ENCODE peak calls at places on chromosome 6, in four cellular contexts. W, H, U and T are unnamed samples.

GRCh38 chr6:108222504-108222903 is 38.3 kb downstream of the SNX3 start:
- DNase-seq in W (no peak), H (no peak), U (no peak), T (no peak)

GRCh38 chr6:148800535-148800934 is 53.7 kb downstream of the UST start:
- DNase-seq in W (no peak), H (no peak), U (no peak), T (no peak)

GRCh38 chr6:32128751-32129296 is 778 bp upstream of the ATF6B start:
- DNase-seq in W (no peak), H (no peak), U (no peak), T (no peak)

GRCh38 chr6:47630587-47630986 is 67.8 kb upstream of the ADGRF4 start:
- DNase-seq in W (no peak), H (no peak), U (no peak), T (no peak)

GRCh38 chr6:169779092-169779815 is 27.8 kb downstream of the ERMARD start:
- DNase-seq in W (peak; percentile 38), H (no peak), U (no peak), T (no peak)

GRCh38 chr6:13538600-13538999 is 35.8 kb upstream of the SIRT5 start:
- DNase-seq in W (no peak), H (no peak), U (no peak), T (no peak)

GRCh38 chr6:41536884-41537347 is 9.3 kb upstream of the FOXP4 start:
- DNase-seq in W (no peak), H (no peak), U (peak; percentile 78), T (no peak)

GRCh38 chr6:36713846-36714245 is 16.2 kb downstream of the RAB44 start:
- DNase-seq in W (no peak), H (no peak), U (no peak), T (no peak)

GRCh38 chr6:30719356-30719755 is 796 bp upstream of the TUBB start:
- DNase-seq in W (no peak), H (no peak), U (no peak), T (no peak)

GRCh38 chr6:89214197-89214596 is 3.0 kb downstream of the GABRR1 start:
- DNase-seq in W (no peak), H (no peak), U (no peak), T (no peak)

GRCh38 chr6:150252714-150253444 is 110.0 kb downstream of the PPP1R14C start:
- DNase-seq in W (no peak), H (no peak), U (peak; percentile 64), T (peak; percentile 33)

GRCh38 chr6:150185697-150186096 is 42.9 kb downstream of the PPP1R14C start:
- DNase-seq in W (peak; percentile 25), H (no peak), U (peak; percentile 71), T (no peak)

GRCh38 chr6:122714059-122714458 is 65.5 kb upstream of the FABP7 start:
- DNase-seq in W (no peak), H (no peak), U (no peak), T (no peak)

GRCh38 chr6:106347219-106347618 is 13.3 kb upstream of the CRYBG1 start:
- DNase-seq in W (no peak), H (no peak), U (no peak), T (no peak)

GRCh38 chr6:123716506-123716905 is 79.8 kb upstream of the TRDN start:
- DNase-seq in W (no peak), H (no peak), U (no peak), T (no peak)

GRCh38 chr6:127520061-127520460 is 926 bp upstream of the MTCL3 start:
- DNase-seq in W (no peak), H (peak; percentile 12), U (no peak), T (peak; percentile 10)

GRCh38 chr6:31652925-31653724 is 664 bp upstream of the BAG6 start:
- DNase-seq in W (peak; percentile 96), H (peak; percentile 21), U (peak; percentile 89), T (peak; percentile 99)

GRCh38 chr6:16600701-16601100 is 160.6 kb downstream of the ATXN1 start:
- DNase-seq in W (no peak), H (no peak), U (no peak), T (no peak)

GRCh38 chr6:4446982-4447381 is 311.6 kb upstream of the ECI2 start:
- DNase-seq in W (no peak), H (no peak), U (no peak), T (no peak)

GRCh38 chr6:90284745-90285481 is 11.7 kb downstream of the BACH2 start:
- DNase-seq in W (no peak), H (no peak), U (no peak), T (peak; percentile 65)

GRCh38 chr6:146664871-146665270 is 66.1 kb downstream of the ADGB start:
- DNase-seq in W (no peak), H (no peak), U (no peak), T (no peak)

GRCh38 chr6:44739163-44739562 is 351.7 kb downstream of the CDC5L start:
- DNase-seq in W (no peak), H (no peak), U (no peak), T (no peak)

GRCh38 chr6:105808571-105808970 is 277.6 kb upstream of the PRDM1 start:
- DNase-seq in W (no peak), H (no peak), U (no peak), T (no peak)

GRCh38 chr6:47437592-47437991 is 40.0 kb upstream of the CD2AP start:
- DNase-seq in W (no peak), H (no peak), U (no peak), T (no peak)

GRCh38 chr6:131136021-131136847 is 967 bp downstream of the AKAP7 start:
- DNase-seq in W (no peak), H (no peak), U (no peak), T (no peak)

GRCh38 chr6:44012078-44012493 is 115.2 kb downstream of the MRPL14 start:
- DNase-seq in W (no peak), H (no peak), U (peak; percentile 68), T (peak; percentile 67)

GRCh38 chr6:131628726-131629125 is 684 bp upstream of the MED23 start:
- DNase-seq in W (no peak), H (no peak), U (no peak), T (peak; percentile 10)

GRCh38 chr6:101445527-101445926 is 52.0 kb downstream of the GRIK2 start:
- DNase-seq in W (no peak), H (no peak), U (no peak), T (no peak)

GRCh38 chr6:15389079-15389758 is 143.3 kb downstream of the JARID2 start:
- DNase-seq in W (no peak), H (no peak), U (no peak), T (no peak)

GRCh38 chr6:610882-611281 is 46.0 kb downstream of the HUS1B start:
- DNase-seq in W (no peak), H (no peak), U (no peak), T (no peak)

GRCh38 chr6:111761783-111762312 is 111.4 kb downstream of the FYN start:
- DNase-seq in W (no peak), H (no peak), U (no peak), T (no peak)

GRCh38 chr6:41371992-41372525 is 36.7 kb downstream of the NCR2 start:
- DNase-seq in W (no peak), H (no peak), U (no peak), T (no peak)

GRCh38 chr6:125858427-125859320 is 67.9 kb downstream of the NCOA7 start:
- DNase-seq in W (no peak), H (peak; percentile 62), U (peak; percentile 60), T (peak; percentile 62)

GRCh38 chr6:10426781-10427279 is 12.0 kb upstream of the TFAP2A start:
- DNase-seq in W (no peak), H (no peak), U (no peak), T (no peak)
- H3K4me3 ChIP-seq in W (peak overlapping the region; percentile 55), H (no peak overlapping the region), U (peak overlapping the region; percentile 40), T (peak overlapping the region; percentile 46)

GRCh38 chr6:34418367-34418766 is 7.5 kb downstream of the RPS10 start:
- DNase-seq in W (no peak), H (no peak), U (no peak), T (no peak)
- H3K36me3 ChIP-seq in W (peaks cover 74% of the 10 kb centered on the region), H (peaks cover 94% of the 10 kb centered on the region), U (peaks cover 72% of the 10 kb centered on the region), T (peaks cover 81% of the 10 kb centered on the region)

GRCh38 chr6:137219664-137220252 is 573 bp upstream of the IFNGR1 start:
- DNase-seq in W (no peak), H (no peak), U (no peak), T (no peak)
- H3K4me3 ChIP-seq in W (peak overlapping the region; percentile 87), H (peak overlapping the region; percentile 90), U (peak overlapping the region; percentile 72), T (peak overlapping the region; percentile 81)

GRCh38 chr6:8100159-8100854 is 2.0 kb downstream of the EEF1E1 start:
- DNase-seq in W (no peak), H (no peak), U (no peak), T (no peak)
- H3K36me3 ChIP-seq in W (peaks cover 19% of the 10 kb centered on the region), H (peaks cover 50% of the 10 kb centered on the region), U (peaks cover 8% of the 10 kb centered on the region), T (peaks cover 45% of the 10 kb centered on the region)

DNA sequence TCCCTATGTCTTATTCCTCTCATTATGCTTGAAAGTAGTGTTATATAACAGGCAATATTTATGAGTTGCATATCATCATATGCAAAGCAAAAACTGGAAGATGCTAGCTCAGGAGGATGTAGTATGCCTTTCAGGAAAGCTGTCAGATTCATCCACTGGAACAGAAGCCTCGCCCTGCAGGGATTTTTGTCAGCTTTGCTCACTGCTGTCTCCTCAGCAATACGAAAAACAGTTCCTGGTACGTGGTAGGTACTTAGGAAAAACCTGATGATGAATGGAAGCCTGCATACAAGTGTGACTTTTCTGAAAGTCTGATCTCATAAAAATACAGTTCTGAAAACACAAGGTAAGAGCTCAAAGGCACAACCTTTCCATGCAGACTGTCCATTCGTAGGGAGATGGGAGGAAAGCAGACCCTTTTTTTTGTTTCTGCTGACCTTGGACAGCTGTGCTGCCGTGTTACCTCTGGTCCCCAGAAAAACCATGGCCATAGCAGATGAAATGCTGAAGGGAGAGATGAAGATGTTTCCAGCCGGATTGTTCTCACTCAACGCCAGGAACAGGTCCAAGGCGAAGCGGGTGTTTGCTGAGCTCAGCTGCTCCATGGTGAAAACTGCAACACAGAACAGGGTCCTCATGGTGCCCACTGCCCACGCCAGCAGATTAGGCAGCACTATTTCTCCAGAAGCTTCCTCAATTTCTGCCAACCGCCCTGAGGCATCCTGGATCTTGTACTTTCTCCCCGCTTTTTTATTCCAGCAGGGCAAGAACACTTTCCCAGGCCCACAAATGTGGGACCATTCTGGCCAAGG is 1.5 kb downstream of the SERPINB1 start:
- DNase-seq in W (peak; percentile 60), H (no peak), U (no peak), T (no peak)
- H3K4me3 ChIP-seq in W (peak overlapping the region; percentile 74), H (no peak overlapping the region), U (peak overlapping the region; percentile 49), T (no peak overlapping the region)

GRCh38 chr6:73476722-73477121 is 15.2 kb downstream of the MTO1 start:
- DNase-seq in W (no peak), H (no peak), U (no peak), T (no peak)
- H3K36me3 ChIP-seq in W (peaks cover 93% of the 10 kb centered on the region), H (peaks cover 54% of the 10 kb centered on the region), U (peaks cover 52% of the 10 kb centered on the region), T (peaks cover 81% of the 10 kb centered on the region)

GRCh38 chr6:26295691-26296555 is 69.1 kb upstream of the BTN3A2 start:
- DNase-seq in W (no peak), H (no peak), U (no peak), T (no peak)
- H3K4me3 ChIP-seq in W (no peak overlapping the region), H (no peak overlapping the region), U (no peak overlapping the region), T (no peak overlapping the region)

DNA sequence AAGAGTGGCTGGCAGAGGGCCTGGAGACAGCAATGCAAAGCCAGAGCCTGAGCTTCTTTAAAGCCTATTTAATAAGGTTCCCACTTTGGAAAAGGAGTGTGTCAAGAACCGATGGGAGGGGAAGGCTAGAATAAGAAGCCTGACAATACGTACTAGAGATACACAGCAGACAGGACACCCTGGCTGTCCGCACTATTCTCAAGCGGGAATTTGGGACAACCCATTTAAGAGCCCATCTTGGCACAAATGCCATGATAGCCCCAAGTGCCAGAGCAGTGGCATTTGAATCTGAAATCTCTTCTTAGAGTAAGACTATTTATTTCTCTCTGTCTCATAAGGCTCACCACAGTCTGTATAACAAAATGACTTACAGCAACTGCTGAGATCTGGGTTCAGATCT is 3.1 kb downstream of the GMDS start:
- DNase-seq in W (no peak), H (no peak), U (no peak), T (no peak)
- H3K36me3 ChIP-seq in W (no peaks in the 10 kb centered on the region), H (no peaks in the 10 kb centered on the region), U (no peaks in the 10 kb centered on the region), T (peaks cover 7% of the 10 kb centered on the region)